ENCODE peak calls at places on chromosomes 2 and 18, in eight cellular contexts. C is hypothalamus; R is RPMI7951; P is WTC11; N is CD8-positive, alpha-beta memory T cell; J is T-cell; X is cardiac fibroblast; G is effector CD4-positive, alpha-beta T cell. F is an unnamed sample.

GRCh38 chr18:46250812-46251173 is 146.6 kb downstream of the HAUS1 start:
- DNase-seq in N (no peak), J (no peak), R (no peak), C (no peak), X (no peak), P (no peak), G (no peak), F (no peak)

GRCh38 chr2:239177325-239177724 is 223.5 kb downstream of the HDAC4 start:
- DNase-seq in R (no peak), G (no peak), P (no peak), N (no peak), J (no peak), X (no peak), C (no peak), F (peak; percentile 33)

GRCh38 chr2:205970348-205970747 is 115.6 kb downstream of the INO80D start:
- DNase-seq in N (no peak), P (no peak), R (no peak), C (no peak), X (no peak), G (no peak), J (no peak), F (no peak)

GRCh38 chr2:60281730-60282129 is 271.7 kb downstream of the BCL11A start:
- DNase-seq in N (no peak), G (no peak), J (no peak), P (no peak), R (no peak), C (no peak), X (no peak), F (no peak)

GRCh38 chr2:158405341-158405740 is 51.2 kb downstream of the CCDC148 start:
- DNase-seq in N (no peak), C (no peak), X (no peak), G (no peak), R (no peak), J (no peak), P (no peak), F (no peak)

GRCh38 chr2:124267821-124268220 is 242.7 kb downstream of the CNTNAP5 start:
- DNase-seq in P (no peak), C (no peak), N (no peak), R (peak; percentile 10), X (peak; percentile 85), G (no peak), J (no peak), F (no peak)

GRCh38 chr18:57447154-57447621 is 12.0 kb downstream of the ONECUT2 start:
- DNase-seq in C (no peak), X (peak; percentile 29), R (peak; percentile 29), J (no peak), P (peak; percentile 85), G (no peak), N (no peak), F (no peak)

GRCh38 chr2:11158916-11159573 is 3.8 kb downstream of the SLC66A3 start:
- DNase-seq in C (no peak), N (no peak), J (no peak), G (no peak), R (no peak), X (no peak), P (no peak), F (peak; percentile 49)

GRCh38 chr2:37576831-37577230 is 94.6 kb downstream of the CDC42EP3 start:
- DNase-seq in N (no peak), J (no peak), C (no peak), R (no peak), G (no peak), P (no peak), X (no peak), F (no peak)

GRCh38 chr18:56702946-56703345 is 51.8 kb downstream of the WDR7 start:
- DNase-seq in X (peak; percentile 55), J (no peak), N (no peak), R (peak; percentile 28), C (no peak), P (no peak), G (no peak), F (no peak)

GRCh38 chr2:162106146-162106551 is 32.1 kb upstream of the DPP4 start:
- DNase-seq in R (peak; percentile 38), J (no peak), C (no peak), N (no peak), P (no peak), G (no peak), X (peak; percentile 80), F (no peak)

GRCh38 chr2:127047054-127047453 is 59.9 kb downstream of the BIN1 start:
- DNase-seq in R (no peak), C (no peak), N (no peak), X (no peak), P (no peak), J (no peak), G (no peak), F (no peak)

GRCh38 chr2:127080226-127080940 is 26.6 kb downstream of the BIN1 start:
- DNase-seq in J (peak; percentile 45), C (no peak), G (peak; percentile 24), N (peak; percentile 73), R (peak; percentile 44), X (no peak), P (no peak), F (no peak)